ENCODE peak calls at places on chromosomes 4 and X, in eight cellular contexts. N is stimulated activated naive B cell treated with anti-CD40 and anti-IgM and Interleukin-4, amounts not matched to agents 10 μg/mL and 1 μg/mL and 100 μg/mL, for 72 hours; T is left ventricle myocardium superior; S is Right ventricle myocardium inferior; B is hippocampal formation; D is NCI-H2081 treated with DMSO at 0.1 percent for 48 hours; I is lung; Q is activated T-cell treated with anti-CD3 and anti-CD28 coated beads for 48 hours. W is an unnamed sample.

GRCh38 chr4:107164962-107165361 is 128.8 kb upstream of the DKK2 start:
- DNase-seq in B (no peak), Q (no peak), D (no peak), I (no peak), S (no peak), N (no peak), T (no peak), W (no peak)

GRCh38 chr4:153142700-153143438 is 61.4 kb upstream of the TRIM2 start:
- DNase-seq in B (peak), Q (no peak), I (peak), S (peak), D (peak), N (no peak), T (peak), W (peak)

GRCh38 chr4:174517502-174517901 is 4.8 kb downstream of the HPGD start:
- DNase-seq in I (no peak), D (no peak), S (no peak), Q (no peak), N (no peak), T (no peak), B (no peak), W (no peak)

GRCh38 chr4:6259886-6260285 is 9.8 kb upstream of the WFS1 start:
- DNase-seq in N (no peak), S (no peak), I (no peak), D (no peak), T (no peak), B (no peak), Q (no peak), W (no peak)

GRCh38 chr4:177271091-177271490 is 38.6 kb upstream of the NEIL3 start:
- DNase-seq in I (no peak), D (no peak), N (no peak), B (no peak), T (no peak), S (no peak), Q (no peak), W (no peak)

GRCh38 chrX:74195120-74195519 is 108.9 kb upstream of the ZCCHC13 start:
- DNase-seq in N (no peak), Q (no peak), S (no peak), I (no peak), T (no peak), B (no peak), D (no peak), W (no peak)

GRCh38 chr4:112523008-112523440 is 7.0 kb upstream of the NEUROG2 start:
- DNase-seq in D (no peak), N (no peak), S (peak), I (no peak), B (no peak), T (peak), Q (no peak), W (no peak)

GRCh38 chr4:169440446-169440845 is 169.7 kb upstream of the SH3RF1 start:
- DNase-seq in B (no peak), I (no peak), D (no peak), N (no peak), Q (no peak), T (no peak), S (no peak), W (no peak)

GRCh38 chr4:92307156-92307555 is 3.4 kb downstream of the GRID2 start:
- DNase-seq in S (no peak), I (no peak), B (no peak), D (no peak), T (no peak), Q (no peak), N (no peak), W (no peak)

GRCh38 chrX:122512561-122513072 is 671.5 kb upstream of the GRIA3 start:
- DNase-seq in N (no peak), Q (no peak), B (no peak), D (no peak), S (peak), I (no peak), T (no peak), W (no peak)

GRCh38 chrX:46777971-46778810 is 19.3 kb upstream of the SLC9A7 start:
- DNase-seq in D (no peak), I (no peak), S (no peak), N (no peak), B (no peak), Q (no peak), T (no peak), W (no peak)

GRCh38 chr4:188960411-188961093 is 821.3 kb downstream of the TRIML1 start:
- DNase-seq in N (no peak), B (no peak), D (no peak), S (no peak), T (no peak), I (no peak), Q (no peak), W (no peak)

GRCh38 chr4:53168237-53168636 is 197.6 kb downstream of the SCFD2 start:
- DNase-seq in N (no peak), S (no peak), B (no peak), Q (no peak), D (no peak), I (no peak), T (no peak), W (no peak)

GRCh38 chr4:71186566-71187398 is 152.0 kb upstream of the SLC4A4 start:
- DNase-seq in T (peak), D (no peak), S (peak), Q (peak), N (peak), B (peak), I (peak), W (peak)

GRCh38 chr4:130403221-130403620 is 1307.3 kb downstream of the C4orf33 start:
- DNase-seq in B (no peak), D (no peak), I (no peak), Q (no peak), T (no peak), N (no peak), S (no peak), W (no peak)

GRCh38 chr4:48129307-48130014 is 4.6 kb downstream of the TXK start:
- DNase-seq in T (peak), D (no peak), B (no peak), I (no peak), S (no peak), Q (no peak), N (no peak), W (no peak)

GRCh38 chr4:148800943-148801342 is 358.7 kb upstream of the NR3C2 start:
- DNase-seq in N (no peak), T (no peak), Q (no peak), D (no peak), B (no peak), I (no peak), S (no peak), W (no peak)

GRCh38 chr4:41432889-41433288 is 105.1 kb upstream of the LIMCH1 start:
- DNase-seq in T (no peak), B (no peak), Q (no peak), I (no peak), D (no peak), N (no peak), S (no peak), W (peak)

GRCh38 chrX:123085311-123085940 is 98.7 kb upstream of the GRIA3 start:
- DNase-seq in Q (no peak), B (no peak), S (no peak), D (no peak), I (no peak), N (no peak), T (no peak), W (no peak)

GRCh38 chr4:3364199-3364598 is 71.4 kb downstream of the RGS12 start:
- DNase-seq in B (no peak), I (peak), S (no peak), D (no peak), N (no peak), T (no peak), Q (no peak), W (no peak)

GRCh38 chrX:39948564-39948963 is 149.2 kb downstream of the BCOR start:
- DNase-seq in I (no peak), B (no peak), S (no peak), T (no peak), Q (no peak), N (no peak), D (no peak), W (no peak)

GRCh38 chrX:115229337-115229991 is 4.4 kb downstream of the LRCH2 start:
- DNase-seq in B (no peak), D (no peak), I (no peak), Q (no peak), T (no peak), N (no peak), S (no peak), W (no peak)

GRCh38 chrX:116436358-116436816 is at the start of gene SLC6A14:
- DNase-seq in N (no peak), B (no peak), D (no peak), Q (no peak), T (no peak), I (peak), S (no peak), W (no peak)

GRCh38 chr4:87353592-87353991 is 30.9 kb upstream of the HSD17B13 start:
- DNase-seq in B (no peak), D (no peak), N (peak), I (peak), T (no peak), Q (peak), S (no peak), W (peak)

GRCh38 chrX:140091276-140091886 is 126.1 kb upstream of the CXorf66 start:
- DNase-seq in T (peak), N (peak), D (no peak), Q (peak), B (peak), I (no peak), S (no peak), W (peak)

GRCh38 chr4:99838927-99839326 is 22.3 kb downstream of the DAPP1 start:
- DNase-seq in S (no peak), I (no peak), N (no peak), Q (no peak), B (no peak), T (no peak), D (no peak), W (no peak)

GRCh38 chr4:75555294-75556164 is at the start of gene ODAPH:
- DNase-seq in B (no peak), S (no peak), N (no peak), I (no peak), D (no peak), Q (peak), T (no peak), W (peak)

GRCh38 chr4:112944006-112944405 is 105.4 kb upstream of the ANK2 start:
- DNase-seq in D (no peak), T (no peak), I (no peak), S (no peak), B (no peak), N (no peak), Q (no peak), W (no peak)

GRCh38 chr4:102627831-102628523 is 126.8 kb downstream of the NFKB1 start:
- DNase-seq in B (no peak), N (peak), D (no peak), T (no peak), S (no peak), Q (no peak), I (no peak), W (peak)

GRCh38 chrX:11557120-11557519 is 108.6 kb downstream of the ARHGAP6 start:
- DNase-seq in S (no peak), D (no peak), I (no peak), N (no peak), T (no peak), Q (no peak), B (no peak), W (peak)

W was measured in AG08396.